ENCODE peak calls at places on chromosome 17, in ten cellular contexts. P, S, K, M, E, J, Z, R, F and Q are unnamed samples.

GRCh38 chr17:71528210-71528609 is 592.6 kb upstream of the SOX9 start:
- DNase-seq in P (no peak), S (no peak), K (no peak), M (no peak), E (no peak), J (no peak), Z (no peak), R (no peak), F (no peak), Q (no peak)

GRCh38 chr17:55925440-55925839 is 174.6 kb downstream of the PCTP start:
- DNase-seq in P (no peak), S (no peak), K (no peak), M (no peak), E (no peak), J (no peak), Z (no peak), R (no peak), F (no peak), Q (no peak)

GRCh38 chr17:63240106-63240505 is 206.0 kb downstream of the CYB561 start:
- DNase-seq in P (no peak), S (no peak), K (no peak), M (no peak), E (no peak), J (no peak), Z (no peak), R (no peak), F (no peak), Q (no peak)

GRCh38 chr17:78951967-78952551 is 26.9 kb upstream of the TIMP2 start:
- DNase-seq in P (peak), S (no peak), K (no peak), M (no peak), E (no peak), J (no peak), Z (no peak), R (no peak), F (no peak), Q (no peak)

GRCh38 chr17:35161281-35161761 is 13.7 kb downstream of the UNC45B start:
- DNase-seq in P (no peak), S (peak), K (no peak), M (no peak), E (no peak), J (no peak), Z (no peak), R (peak), F (peak), Q (peak)

GRCh38 chr17:57740225-57740528 is 4.9 kb downstream of the CCDC182 start:
- DNase-seq in P (no peak), S (no peak), K (no peak), M (no peak), E (no peak), J (no peak), Z (no peak), R (no peak), F (no peak), Q (no peak)

GRCh38 chr17:31309525-31309924 is 4.3 kb downstream of the EVI2B start:
- DNase-seq in P (no peak), S (no peak), K (no peak), M (no peak), E (no peak), J (no peak), Z (no peak), R (no peak), F (no peak), Q (peak)

GRCh38 chr17:14845562-14846335 is 419.4 kb downstream of the PMP22 start:
- DNase-seq in P (peak), S (peak), K (no peak), M (no peak), E (no peak), J (no peak), Z (no peak), R (no peak), F (no peak), Q (no peak)

GRCh38 chr17:9132291-9132690 is 111.0 kb downstream of the NTN1 start:
- DNase-seq in P (no peak), S (no peak), K (no peak), M (no peak), E (no peak), J (no peak), Z (no peak), R (no peak), F (no peak), Q (no peak)

GRCh38 chr17:21462259-21462658 is 86.1 kb downstream of the KCNJ12 start:
- DNase-seq in P (no peak), S (no peak), K (no peak), M (no peak), E (no peak), J (no peak), Z (no peak), R (no peak), F (no peak), Q (no peak)

GRCh38 chr17:2373179-2373578 is 27.7 kb downstream of the MNT start:
- DNase-seq in P (no peak), S (no peak), K (no peak), M (no peak), E (no peak), J (no peak), Z (no peak), R (no peak), F (no peak), Q (no peak)

GRCh38 chr17:80878876-80879722 is 112.5 kb upstream of the CHMP6 start:
- DNase-seq in P (no peak), S (no peak), K (no peak), M (no peak), E (peak), J (no peak), Z (no peak), R (no peak), F (no peak), Q (no peak)

GRCh38 chr17:64245218-64246145 is 17.6 kb downstream of the TEX2 start:
- DNase-seq in P (peak), S (no peak), K (no peak), M (no peak), E (no peak), J (no peak), Z (no peak), R (no peak), F (no peak), Q (no peak)

GRCh38 chr17:36629252-36629847 is 28.0 kb downstream of the MRM1 start:
- DNase-seq in P (peak), S (peak), K (peak), M (peak), E (peak), J (peak), Z (peak), R (peak), F (peak), Q (peak)

GRCh38 chr17:1147664-1148063 is 32.1 kb downstream of the ABR start:
- DNase-seq in P (peak), S (peak), K (peak), M (no peak), E (peak), J (no peak), Z (peak), R (no peak), F (no peak), Q (no peak)

GRCh38 chr17:78142113-78142861 is 3.9 kb upstream of the C17orf99 start:
- DNase-seq in P (peak), S (peak), K (peak), M (no peak), E (no peak), J (peak), Z (peak), R (no peak), F (no peak), Q (no peak)

GRCh38 chr17:37659887-37660286 is 16.6 kb upstream of the DDX52 start:
- DNase-seq in P (no peak), S (no peak), K (no peak), M (no peak), E (no peak), J (no peak), Z (no peak), R (no peak), F (no peak), Q (no peak)

GRCh38 chr17:79574108-79574507 is 36.7 kb downstream of the RBFOX3 start:
- DNase-seq in P (no peak), S (no peak), K (no peak), M (no peak), E (no peak), J (no peak), Z (no peak), R (no peak), F (no peak), Q (no peak)

GRCh38 chr17:44354582-44355309 is 8.9 kb downstream of the FAM171A2 start:
- DNase-seq in P (no peak), S (no peak), K (no peak), M (no peak), E (peak), J (no peak), Z (no peak), R (peak), F (peak), Q (peak)

GRCh38 chr17:75315541-75316243 is 26.5 kb upstream of the SLC25A19 start:
- DNase-seq in P (peak), S (no peak), K (no peak), M (no peak), E (no peak), J (no peak), Z (no peak), R (no peak), F (no peak), Q (no peak)

GRCh38 chr17:30133197-30133596 is 16.6 kb downstream of the NSRP1 start:
- DNase-seq in P (no peak), S (no peak), K (no peak), M (no peak), E (no peak), J (no peak), Z (no peak), R (no peak), F (no peak), Q (no peak)

GRCh38 chr17:50953831-50954601 is 87.9 kb upstream of the TOB1 start:
- DNase-seq in P (peak), S (peak), K (peak), M (no peak), E (peak), J (peak), Z (no peak), R (no peak), F (peak), Q (no peak)

GRCh38 chr17:12983986-12984932 is 33.6 kb downstream of the ELAC2 start:
- DNase-seq in P (peak), S (no peak), K (no peak), M (no peak), E (no peak), J (peak), Z (no peak), R (no peak), F (no peak), Q (no peak)

GRCh38 chr17:73311428-73311780 is 397 bp downstream of the CDC42EP4 start:
- DNase-seq in P (no peak), S (no peak), K (no peak), M (no peak), E (no peak), J (no peak), Z (no peak), R (no peak), F (no peak), Q (no peak)

GRCh38 chr17:42365136-42365535 is 23.1 kb downstream of the STAT3 start:
- DNase-seq in P (peak), S (no peak), K (no peak), M (no peak), E (no peak), J (no peak), Z (peak), R (no peak), F (no peak), Q (no peak)

GRCh38 chr17:14061666-14062560 is 7.4 kb upstream of the COX10 start:
- DNase-seq in P (peak), S (peak), K (peak), M (no peak), E (no peak), J (peak), Z (no peak), R (no peak), F (no peak), Q (no peak)

GRCh38 chr17:40063915-40064531 is 1.3 kb downstream of the THRA start:
- DNase-seq in P (no peak), S (no peak), K (no peak), M (no peak), E (no peak), J (no peak), Z (no peak), R (no peak), F (no peak), Q (no peak)

GRCh38 chr17:50114401-50114800 is 15.6 kb downstream of the SAMD14 start:
- DNase-seq in P (no peak), S (no peak), K (no peak), M (no peak), E (no peak), J (no peak), Z (no peak), R (no peak), F (no peak), Q (no peak)

GRCh38 chr17:78185981-78186688 is 717 bp downstream of the TK1 start:
- DNase-seq in P (no peak), S (peak), K (peak), M (no peak), E (no peak), J (no peak), Z (peak), R (no peak), F (no peak), Q (no peak)

GRCh38 chr17:7885357-7886226 is 3.0 kb upstream of the CHD3 start:
- DNase-seq in P (peak), S (no peak), K (peak), M (no peak), E (peak), J (no peak), Z (peak), R (peak), F (peak), Q (peak)